ENCODE peak calls at places on chromosomes 1 and 21, in six cellular contexts. R, E, U, K, P and S are unnamed samples.

GRCh38 chr1:84936116-84936810 is 43.3 kb upstream of the LPAR3 start:
- DNase-seq in R (peak; percentile 30), E (peak; percentile 63), U (peak; percentile 84), K (peak; percentile 46), P (peak; percentile 26), S (peak; percentile 38)

GRCh38 chr1:204084247-204084772 is 11.4 kb downstream of the SOX13 start:
- DNase-seq in R (no peak), E (peak; percentile 96), U (no peak), K (no peak), P (no peak), S (no peak)

GRCh38 chr21:44454747-44455523 is at the start of gene LRRC3:
- DNase-seq in R (peak; percentile 98), E (peak; percentile 99), U (peak; percentile 56), K (peak; percentile 85), P (peak; percentile 90), S (peak; percentile 95)

GRCh38 chr1:65209005-65209885 is 61.2 kb downstream of the AK4 start:
- DNase-seq in R (peak; percentile 17), E (peak; percentile 63), U (peak; percentile 67), K (peak; percentile 28), P (peak; percentile 36), S (peak; percentile 57)

GRCh38 chr1:41742219-41742618 is 176.5 kb downstream of the HIVEP3 start:
- DNase-seq in R (no peak), E (no peak), U (peak; percentile 56), K (no peak), P (no peak), S (no peak)

GRCh38 chr1:232421143-232421796 is 208.7 kb downstream of the SIPA1L2 start:
- DNase-seq in R (no peak), E (no peak), U (no peak), K (no peak), P (no peak), S (no peak)

GRCh38 chr1:143652744-143653143 is 319.0 kb downstream of the FAM72C start:
- DNase-seq in R (no peak), E (no peak), U (no peak), K (no peak), P (no peak), S (no peak)

GRCh38 chr1:164558461-164559341 is at the start of gene PBX1:
- DNase-seq in R (peak; percentile 59), E (peak; percentile 99), U (peak; percentile 98), K (peak; percentile 97), P (peak; percentile 98), S (peak; percentile 83)

GRCh38 chr21:44943686-44944550 is 4.1 kb downstream of the SLX9 start:
- DNase-seq in R (no peak), E (no peak), U (no peak), K (no peak), P (no peak), S (no peak)

GRCh38 chr1:37089750-37090149 is 55.4 kb upstream of the GRIK3 start:
- DNase-seq in R (no peak), E (no peak), U (no peak), K (no peak), P (no peak), S (no peak)

GRCh38 chr1:79738101-79738500 is 731.6 kb upstream of the ADGRL4 start:
- DNase-seq in R (no peak), E (no peak), U (no peak), K (no peak), P (no peak), S (no peak)

GRCh38 chr1:112625696-112626095 is 6.1 kb downstream of the CAPZA1 start:
- DNase-seq in R (no peak), E (no peak), U (peak; percentile 47), K (peak; percentile 3), P (peak; percentile 27), S (no peak)

GRCh38 chr1:200629876-200630514 is 9.4 kb upstream of the KIF14 start:
- DNase-seq in R (no peak), E (no peak), U (no peak), K (no peak), P (no peak), S (no peak)

GRCh38 chr1:200638073-200638472 is 17.5 kb upstream of the KIF14 start:
- DNase-seq in R (no peak), E (no peak), U (no peak), K (peak; percentile 24), P (no peak), S (no peak)

GRCh38 chr1:200631375-200631774 is 10.8 kb upstream of the KIF14 start:
- DNase-seq in R (no peak), E (no peak), U (no peak), K (no peak), P (no peak), S (no peak)

GRCh38 chr1:200636681-200637080 is 16.1 kb upstream of the KIF14 start:
- DNase-seq in R (no peak), E (no peak), U (no peak), K (no peak), P (no peak), S (no peak)

DNA sequence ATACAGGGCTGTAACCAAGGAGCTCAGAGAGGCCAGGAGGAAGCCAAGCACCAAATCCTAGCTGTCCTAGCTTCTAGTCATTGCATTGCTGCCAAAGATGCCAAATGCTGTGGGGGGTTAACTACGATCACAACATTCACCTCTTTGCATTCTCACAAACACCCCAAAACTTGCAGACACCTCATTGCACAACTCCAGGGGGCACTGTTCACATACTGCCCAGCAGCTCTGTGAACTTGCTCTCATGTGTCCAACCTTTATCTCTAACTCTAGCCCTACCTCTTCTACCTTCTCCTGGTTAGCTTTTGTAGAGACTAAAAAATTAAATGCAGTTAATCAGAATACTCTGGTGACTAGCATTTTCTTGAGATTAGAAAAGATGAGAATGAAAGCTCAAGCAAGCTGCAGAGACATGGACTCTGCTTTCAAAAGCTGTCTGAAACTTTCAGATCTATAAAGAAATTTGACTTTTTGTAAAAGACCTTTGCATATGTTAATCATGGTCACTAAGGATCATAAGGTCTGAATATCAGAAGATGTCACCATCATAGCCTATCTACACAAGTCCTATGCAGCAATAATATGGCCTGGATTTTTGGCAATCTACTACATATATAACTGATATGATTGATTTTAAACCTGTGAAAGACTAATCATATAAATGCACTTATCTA is 14.0 kb upstream of the KIF14 start:
- DNase-seq in R (no peak), E (no peak), U (no peak), K (peak; percentile 21), P (no peak), S (no peak)
- TF ChIP-seq CTCF in R (no peak), E (peak; percentile 56), U (no peak), K (peak; percentile 38), P (no peak), S (no peak)

GRCh38 chr1:243982451-243983018 is 68.5 kb upstream of the ZBTB18 start:
- DNase-seq in R (no peak), E (peak; percentile 62), U (no peak), K (no peak), P (no peak), S (no peak)
- TF ChIP-seq CTCF in R (no peak), E (peak; percentile 65), U (no peak), K (no peak), P (no peak), S (no peak)

GRCh38 chr1:2036287-2036686 is 13.9 kb upstream of the PRKCZ start:
- DNase-seq in R (no peak), E (no peak), U (no peak), K (no peak), P (no peak), S (no peak)

GRCh38 chr1:2039251-2039650 is 11.0 kb upstream of the PRKCZ start:
- DNase-seq in R (no peak), E (no peak), U (no peak), K (no peak), P (no peak), S (no peak)

GRCh38 chr1:2041305-2041704 is 8.9 kb upstream of the PRKCZ start:
- DNase-seq in R (no peak), E (no peak), U (no peak), K (no peak), P (no peak), S (no peak)

GRCh38 chr1:2038229-2038628 is 12.0 kb upstream of the PRKCZ start:
- DNase-seq in R (no peak), E (no peak), U (no peak), K (no peak), P (no peak), S (no peak)

DNA sequence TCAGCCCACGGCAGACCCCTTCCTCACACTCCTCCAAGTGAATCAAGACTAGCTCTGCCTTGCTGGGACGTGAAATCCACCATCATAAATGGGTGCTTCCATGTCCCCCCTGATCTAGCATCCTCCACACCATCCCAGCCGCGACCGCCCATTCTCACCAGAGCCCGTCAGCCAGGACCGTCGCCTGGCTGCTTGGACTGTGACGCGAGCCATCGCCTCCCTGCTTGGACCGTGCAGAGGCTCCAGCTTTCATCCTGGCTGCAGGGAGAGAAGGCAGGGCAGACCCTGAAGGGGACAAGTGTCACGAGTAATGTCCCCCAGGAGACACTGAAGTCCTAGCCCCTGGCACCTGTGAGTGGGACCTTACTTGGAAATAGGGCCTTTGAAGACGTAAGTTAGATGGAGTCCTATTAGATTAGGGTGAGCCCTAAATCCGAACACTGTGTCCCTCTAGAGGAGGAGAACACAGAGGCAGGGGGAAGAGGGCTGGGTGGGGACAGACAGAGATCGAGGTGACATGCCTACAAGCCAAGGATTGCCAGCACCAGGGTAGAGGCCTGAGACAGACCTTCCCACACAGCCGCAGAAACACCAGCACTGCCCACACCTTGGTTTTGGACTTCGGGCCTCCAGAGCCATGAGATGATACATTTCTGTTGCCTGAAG is 12.8 kb upstream of the PRKCZ start:
- DNase-seq in R (no peak), E (no peak), U (no peak), K (no peak), P (no peak), S (no peak)
- TF ChIP-seq CTCF in R (no peak), E (no peak), U (no peak), K (no peak), P (no peak), S (no peak)

DNA sequence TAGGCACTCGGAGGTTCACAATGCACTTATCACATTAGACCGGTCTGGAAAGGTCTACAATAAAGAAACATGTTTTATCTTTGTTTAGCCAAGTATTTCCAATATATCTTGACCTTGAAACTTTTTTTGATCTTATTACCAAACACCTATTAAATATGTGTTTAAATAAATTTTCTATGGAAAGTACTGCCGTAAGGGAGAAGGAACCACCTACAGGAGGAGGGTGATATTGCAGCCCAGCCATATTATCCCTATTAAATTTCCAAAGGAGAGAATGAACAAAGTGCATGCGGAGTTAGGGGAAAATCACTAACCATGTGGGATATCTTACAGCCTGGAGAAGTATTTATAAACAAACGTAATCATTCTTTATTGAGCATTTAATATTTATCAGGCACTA is 14.5 kb downstream of the BRINP2 start:
- DNase-seq in R (no peak), E (peak; percentile 67), U (peak; percentile 20), K (peak; percentile 12), P (no peak), S (no peak)
- TF ChIP-seq CTCF in R (peak; percentile 35), E (peak; percentile 79), U (peak; percentile 69), K (no peak), P (no peak), S (no peak)

DNA sequence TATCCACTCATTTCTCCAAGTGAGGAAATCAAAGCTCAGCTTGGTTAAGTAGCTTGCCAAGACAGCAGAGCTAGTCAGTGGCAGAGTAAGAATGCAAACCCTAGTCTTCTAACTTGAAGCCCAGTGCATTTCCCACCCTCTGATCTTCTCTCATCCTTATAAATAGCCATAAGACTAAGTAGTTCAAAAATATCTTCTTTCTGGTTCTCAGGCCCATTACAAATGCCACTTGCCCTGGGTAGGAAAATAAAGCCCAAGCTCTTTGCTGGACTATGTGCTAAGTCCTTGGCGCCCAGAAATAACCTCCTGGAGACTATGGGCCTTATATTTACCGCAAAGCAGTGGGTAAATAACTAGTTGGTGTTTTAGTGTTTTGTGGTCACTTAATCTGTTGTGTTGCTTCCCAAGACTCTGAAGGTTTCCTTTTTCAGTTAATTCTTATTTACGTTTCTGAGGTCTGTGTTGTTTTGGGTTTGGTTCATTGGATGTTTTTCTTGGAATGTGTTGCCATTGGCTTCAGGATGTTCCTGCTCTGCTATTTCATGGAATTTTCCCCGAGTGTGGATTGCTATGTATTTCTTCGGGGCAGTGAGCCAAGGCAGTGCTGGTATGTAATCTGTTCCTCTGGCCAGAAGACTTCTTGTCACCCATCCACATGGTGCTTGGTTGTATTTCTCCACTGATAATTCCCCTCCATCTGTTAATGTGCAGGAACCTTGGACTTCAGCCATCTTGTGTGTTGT is 505.6 kb downstream of the PLPP3 start:
- DNase-seq in R (no peak), E (no peak), U (peak; percentile 99), K (no peak), P (peak; percentile 81), S (no peak)
- TF ChIP-seq CTCF in R (no peak), E (no peak), U (no peak), K (no peak), P (no peak), S (no peak)